ENCODE peak calls at places on chromosomes 5 and 9, in nine cellular contexts. One of them, this sample, is unnamed.
A peak's percentile ranks its signal among the peaks of the same experiment; 100 is the strongest.

GRCh38 chr9:84366683-84367082 is 26.1 kb upstream of the SLC28A3 start:
- DNase-seq in transverse colon: no peak
- DNase-seq in endodermal cell: no peak
- DNase-seq in heart left ventricle: no peak
- DNase-seq in substantia nigra: no peak
- DNase-seq in Karpas-422: no peak
- DNase-seq in dorsolateral prefrontal cortex: no peak
- DNase-seq in brain microvascular endothelial cell: no peak
- DNase-seq in CD8-positive, alpha-beta T cell: no peak
- DNase-seq in this sample: no peak

GRCh38 chr9:128637656-128638055 is 19.0 kb downstream of the DYNC2I2 start:
- DNase-seq in CD8-positive, alpha-beta T cell: no peak
- DNase-seq in endodermal cell: no peak
- DNase-seq in substantia nigra: no peak
- DNase-seq in brain microvascular endothelial cell: no peak
- DNase-seq in heart left ventricle: peak; percentile 50
- DNase-seq in transverse colon: no peak
- DNase-seq in dorsolateral prefrontal cortex: no peak
- DNase-seq in Karpas-422: peak; percentile 39
- DNase-seq in this sample: no peak

GRCh38 chr5:150789943-150790611 is 11.5 kb downstream of the SMIM3 start:
- DNase-seq in brain microvascular endothelial cell: peak; percentile 99
- DNase-seq in heart left ventricle: no peak
- DNase-seq in endodermal cell: peak; percentile 69
- DNase-seq in substantia nigra: no peak
- DNase-seq in Karpas-422: no peak
- DNase-seq in transverse colon: peak; percentile 31
- DNase-seq in CD8-positive, alpha-beta T cell: peak; percentile 67
- DNase-seq in dorsolateral prefrontal cortex: no peak
- DNase-seq in this sample: peak; percentile 96

GRCh38 chr9:115649991-115650472 is 503.6 kb upstream of the PAPPA start:
- DNase-seq in brain microvascular endothelial cell: peak; percentile 100
- DNase-seq in dorsolateral prefrontal cortex: peak; percentile 72
- DNase-seq in substantia nigra: peak; percentile 83
- DNase-seq in Karpas-422: no peak
- DNase-seq in CD8-positive, alpha-beta T cell: no peak
- DNase-seq in heart left ventricle: peak; percentile 60
- DNase-seq in endodermal cell: no peak
- DNase-seq in transverse colon: peak; percentile 50
- DNase-seq in this sample: no peak

GRCh38 chr5:66958126-66958983 is 238.2 kb downstream of the CD180 start:
- DNase-seq in dorsolateral prefrontal cortex: no peak
- DNase-seq in substantia nigra: no peak
- DNase-seq in brain microvascular endothelial cell: peak; percentile 55
- DNase-seq in heart left ventricle: no peak
- DNase-seq in endodermal cell: no peak
- DNase-seq in CD8-positive, alpha-beta T cell: no peak
- DNase-seq in transverse colon: no peak
- DNase-seq in Karpas-422: no peak
- DNase-seq in this sample: no peak

GRCh38 chr9:130408669-130409068 is 36.1 kb upstream of the ASS1 start:
- DNase-seq in Karpas-422: no peak
- DNase-seq in substantia nigra: no peak
- DNase-seq in dorsolateral prefrontal cortex: no peak
- DNase-seq in heart left ventricle: no peak
- DNase-seq in endodermal cell: no peak
- DNase-seq in brain microvascular endothelial cell: no peak
- DNase-seq in transverse colon: no peak
- DNase-seq in CD8-positive, alpha-beta T cell: no peak
- DNase-seq in this sample: no peak

GRCh38 chr5:81006955-81007636 is 46.9 kb downstream of the RASGRF2 start:
- DNase-seq in transverse colon: no peak
- DNase-seq in Karpas-422: no peak
- DNase-seq in endodermal cell: no peak
- DNase-seq in CD8-positive, alpha-beta T cell: peak; percentile 61
- DNase-seq in dorsolateral prefrontal cortex: no peak
- DNase-seq in substantia nigra: no peak
- DNase-seq in heart left ventricle: no peak
- DNase-seq in brain microvascular endothelial cell: no peak
- DNase-seq in this sample: no peak

GRCh38 chr5:121257621-121258020 is 594.1 kb upstream of the FTMT start:
- DNase-seq in substantia nigra: no peak
- DNase-seq in CD8-positive, alpha-beta T cell: no peak
- DNase-seq in Karpas-422: no peak
- DNase-seq in transverse colon: no peak
- DNase-seq in heart left ventricle: no peak
- DNase-seq in brain microvascular endothelial cell: no peak
- DNase-seq in endodermal cell: no peak
- DNase-seq in dorsolateral prefrontal cortex: no peak
- DNase-seq in this sample: no peak

GRCh38 chr5:142363619-142363963 is 38.8 kb upstream of the SPRY4 start:
- DNase-seq in substantia nigra: no peak
- DNase-seq in Karpas-422: no peak
- DNase-seq in heart left ventricle: no peak
- DNase-seq in dorsolateral prefrontal cortex: no peak
- DNase-seq in transverse colon: no peak
- DNase-seq in brain microvascular endothelial cell: no peak
- DNase-seq in CD8-positive, alpha-beta T cell: no peak
- DNase-seq in endodermal cell: no peak
- DNase-seq in this sample: no peak
- H3K27ac ChIP-seq in substantia nigra: no peak overlapping the region
- H3K27ac ChIP-seq in Karpas-422: no peak overlapping the region
- H3K27ac ChIP-seq in heart left ventricle: peak overlapping the region; percentile 81
- H3K27ac ChIP-seq in dorsolateral prefrontal cortex: no peak overlapping the region
- H3K27ac ChIP-seq in transverse colon: no peak overlapping the region
- H3K27ac ChIP-seq in brain microvascular endothelial cell: no peak overlapping the region
- H3K27ac ChIP-seq in CD8-positive, alpha-beta T cell: no peak overlapping the region
- H3K27ac ChIP-seq in endodermal cell: no peak overlapping the region
- H3K27ac ChIP-seq in this sample: peak overlapping the region; percentile 99

DNA sequence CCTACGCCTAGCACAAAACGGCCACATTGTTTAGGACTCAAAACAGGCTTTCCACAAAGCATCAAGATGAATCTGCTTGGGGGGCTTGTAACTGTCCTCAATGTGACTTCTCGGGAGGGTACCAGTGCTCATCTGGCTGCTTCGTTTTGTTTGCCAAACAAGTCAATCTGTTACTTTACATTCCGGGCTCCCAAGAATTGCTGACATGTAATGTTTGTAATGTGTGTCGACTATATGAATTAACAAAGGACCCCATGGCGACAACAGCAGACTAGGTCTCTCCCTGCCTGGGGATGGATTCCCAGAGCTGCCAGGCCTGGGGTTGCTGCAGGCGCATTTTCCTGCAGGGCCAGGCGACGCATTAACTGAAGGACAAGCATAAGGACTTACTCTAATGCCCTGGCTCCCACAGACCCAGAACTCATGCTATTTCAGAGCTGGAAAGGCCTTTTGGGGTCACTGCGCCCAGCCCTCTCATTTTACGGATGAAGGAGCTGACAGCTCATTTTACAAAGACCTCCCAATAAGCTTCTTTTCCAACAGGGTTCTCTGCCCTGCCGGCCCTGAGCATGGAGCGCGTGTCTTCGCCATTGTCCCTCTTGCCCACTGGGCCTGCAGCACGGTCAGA is 214.8 kb downstream of the TTLL11 start:
- DNase-seq in heart left ventricle: no peak
- DNase-seq in brain microvascular endothelial cell: no peak
- DNase-seq in substantia nigra: no peak
- DNase-seq in Karpas-422: no peak
- DNase-seq in endodermal cell: peak; percentile 29
- DNase-seq in dorsolateral prefrontal cortex: no peak
- DNase-seq in CD8-positive, alpha-beta T cell: no peak
- DNase-seq in transverse colon: no peak
- DNase-seq in this sample: no peak
- H3K27ac ChIP-seq in heart left ventricle: no peak overlapping the region
- H3K27ac ChIP-seq in brain microvascular endothelial cell: no peak overlapping the region
- H3K27ac ChIP-seq in substantia nigra: no peak overlapping the region
- H3K27ac ChIP-seq in Karpas-422: no peak overlapping the region
- H3K27ac ChIP-seq in endodermal cell: no peak overlapping the region
- H3K27ac ChIP-seq in dorsolateral prefrontal cortex: no peak overlapping the region
- H3K27ac ChIP-seq in CD8-positive, alpha-beta T cell: no peak overlapping the region
- H3K27ac ChIP-seq in transverse colon: no peak overlapping the region
- H3K27ac ChIP-seq in this sample: no peak overlapping the region

GRCh38 chr5:39186722-39187539 is 32.4 kb downstream of the FYB1 start:
- DNase-seq in brain microvascular endothelial cell: no peak
- DNase-seq in endodermal cell: no peak
- DNase-seq in Karpas-422: no peak
- DNase-seq in substantia nigra: no peak
- DNase-seq in transverse colon: no peak
- DNase-seq in heart left ventricle: no peak
- DNase-seq in dorsolateral prefrontal cortex: no peak
- DNase-seq in CD8-positive, alpha-beta T cell: no peak
- DNase-seq in this sample: no peak
- H3K27ac ChIP-seq in brain microvascular endothelial cell: no peak overlapping the region
- H3K27ac ChIP-seq in endodermal cell: no peak overlapping the region
- H3K27ac ChIP-seq in Karpas-422: no peak overlapping the region
- H3K27ac ChIP-seq in substantia nigra: no peak overlapping the region
- H3K27ac ChIP-seq in transverse colon: peak overlapping the region; percentile 34
- H3K27ac ChIP-seq in heart left ventricle: no peak overlapping the region
- H3K27ac ChIP-seq in dorsolateral prefrontal cortex: no peak overlapping the region
- H3K27ac ChIP-seq in CD8-positive, alpha-beta T cell: peak overlapping the region; percentile 51
- H3K27ac ChIP-seq in this sample: no peak overlapping the region

DNA sequence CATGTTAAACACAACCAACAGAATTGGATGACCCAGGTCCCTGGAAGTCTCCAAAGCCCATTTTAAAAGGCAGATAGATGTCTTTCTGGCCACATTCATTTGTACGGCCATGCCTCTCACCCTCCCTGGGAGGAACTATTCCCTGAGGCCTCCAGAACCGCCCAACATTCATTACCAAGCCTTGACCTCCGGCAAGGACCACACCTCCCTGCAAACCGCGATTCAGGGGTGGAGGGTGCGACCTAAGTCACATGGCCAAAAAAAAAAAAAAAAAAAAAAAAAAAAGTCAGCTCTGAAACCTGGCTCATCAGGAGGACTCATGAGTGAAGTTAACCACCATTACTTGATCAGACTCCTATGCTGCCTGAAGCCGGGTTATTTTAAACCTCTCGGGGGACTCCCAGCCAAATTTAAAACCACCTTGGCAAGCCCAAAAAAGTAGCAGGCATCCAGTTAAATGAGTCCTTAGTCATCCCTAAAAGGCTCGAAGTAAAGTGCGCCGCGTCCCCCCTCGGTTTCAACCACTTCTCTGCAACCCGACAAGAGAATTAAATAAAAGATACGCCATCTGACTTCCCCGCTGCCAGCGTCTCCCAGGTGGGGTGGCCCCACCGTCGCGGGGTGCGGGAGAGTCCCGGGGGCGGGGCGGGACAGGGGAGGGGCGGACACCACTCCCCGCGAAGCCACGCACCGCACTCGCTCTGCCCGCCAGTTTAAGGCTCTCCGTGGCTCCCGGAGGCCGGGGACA is 2.4 kb downstream of the KLF9 start:
- DNase-seq in transverse colon: peak; percentile 88
- DNase-seq in heart left ventricle: peak; percentile 83
- DNase-seq in endodermal cell: peak; percentile 79
- DNase-seq in Karpas-422: no peak
- DNase-seq in dorsolateral prefrontal cortex: no peak
- DNase-seq in CD8-positive, alpha-beta T cell: peak; percentile 69
- DNase-seq in brain microvascular endothelial cell: peak; percentile 75
- DNase-seq in substantia nigra: peak; percentile 48
- DNase-seq in this sample: peak; percentile 61
- H3K27ac ChIP-seq in transverse colon: peak overlapping the region; percentile 100
- H3K27ac ChIP-seq in heart left ventricle: peak overlapping the region; percentile 100
- H3K27ac ChIP-seq in endodermal cell: no peak overlapping the region
- H3K27ac ChIP-seq in Karpas-422: no peak overlapping the region
- H3K27ac ChIP-seq in dorsolateral prefrontal cortex: peak overlapping the region; percentile 100
- H3K27ac ChIP-seq in CD8-positive, alpha-beta T cell: peak overlapping the region; percentile 94
- H3K27ac ChIP-seq in brain microvascular endothelial cell: peak overlapping the region; percentile 98
- H3K27ac ChIP-seq in substantia nigra: peak overlapping the region; percentile 91
- H3K27ac ChIP-seq in this sample: peak overlapping the region; percentile 98